ENCODE peak calls at places on chromosomes 1 and 21, in seven cellular contexts. One of them, this sample, is unnamed.

GRCh38 chr1:94067196-94067595 is 53.8 kb downstream of the ABCA4 start:
- DNase-seq in germinal center: no peak
- DNase-seq in suprapubic skin: no peak
- DNase-seq in Ammon's horn: no peak
- DNase-seq in SJSA1: no peak
- DNase-seq in mesendoderm: no peak
- DNase-seq in choroid plexus epithelial cell: peak
- DNase-seq in this sample: no peak

GRCh38 chr1:205204552-205204951 is 7.0 kb downstream of the DSTYK start:
- DNase-seq in germinal center: no peak
- DNase-seq in suprapubic skin: no peak
- DNase-seq in Ammon's horn: no peak
- DNase-seq in SJSA1: no peak
- DNase-seq in mesendoderm: no peak
- DNase-seq in choroid plexus epithelial cell: no peak
- DNase-seq in this sample: no peak

GRCh38 chr1:171860696-171861095 is 19.4 kb downstream of the DNM3 start:
- DNase-seq in germinal center: no peak
- DNase-seq in suprapubic skin: no peak
- DNase-seq in Ammon's horn: no peak
- DNase-seq in SJSA1: no peak
- DNase-seq in mesendoderm: no peak
- DNase-seq in choroid plexus epithelial cell: no peak
- DNase-seq in this sample: no peak

GRCh38 chr1:99465176-99465900 is 180.6 kb upstream of the PALMD start:
- DNase-seq in germinal center: no peak
- DNase-seq in suprapubic skin: no peak
- DNase-seq in Ammon's horn: no peak
- DNase-seq in SJSA1: peak
- DNase-seq in mesendoderm: peak
- DNase-seq in choroid plexus epithelial cell: peak
- DNase-seq in this sample: peak

GRCh38 chr1:211579434-211580302 is 707 bp upstream of the SLC30A1 start:
- DNase-seq in germinal center: no peak
- DNase-seq in suprapubic skin: no peak
- DNase-seq in Ammon's horn: peak
- DNase-seq in SJSA1: peak
- DNase-seq in mesendoderm: peak
- DNase-seq in choroid plexus epithelial cell: no peak
- DNase-seq in this sample: no peak

GRCh38 chr1:18139198-18139981 is 31.8 kb downstream of the IGSF21 start:
- DNase-seq in germinal center: no peak
- DNase-seq in suprapubic skin: no peak
- DNase-seq in Ammon's horn: no peak
- DNase-seq in SJSA1: no peak
- DNase-seq in mesendoderm: no peak
- DNase-seq in choroid plexus epithelial cell: no peak
- DNase-seq in this sample: no peak

GRCh38 chr1:151547119-151547899 is 7.2 kb downstream of the TUFT1 start:
- DNase-seq in germinal center: no peak
- DNase-seq in suprapubic skin: peak
- DNase-seq in Ammon's horn: no peak
- DNase-seq in SJSA1: peak
- DNase-seq in mesendoderm: peak
- DNase-seq in choroid plexus epithelial cell: peak
- DNase-seq in this sample: peak

GRCh38 chr1:19309123-19309813 is 2.7 kb downstream of the AKR7A2 start:
- DNase-seq in germinal center: no peak
- DNase-seq in suprapubic skin: no peak
- DNase-seq in Ammon's horn: no peak
- DNase-seq in SJSA1: no peak
- DNase-seq in mesendoderm: peak
- DNase-seq in choroid plexus epithelial cell: peak
- DNase-seq in this sample: no peak

GRCh38 chr1:187390157-187390556 is 561.4 kb downstream of the PLA2G4A start:
- DNase-seq in germinal center: no peak
- DNase-seq in suprapubic skin: no peak
- DNase-seq in Ammon's horn: no peak
- DNase-seq in SJSA1: no peak
- DNase-seq in mesendoderm: peak
- DNase-seq in choroid plexus epithelial cell: peak
- DNase-seq in this sample: no peak

GRCh38 chr1:1212780-1213152 is 1.2 kb downstream of the TNFRSF4 start:
- DNase-seq in germinal center: no peak
- DNase-seq in suprapubic skin: no peak
- DNase-seq in Ammon's horn: no peak
- DNase-seq in SJSA1: no peak
- DNase-seq in mesendoderm: no peak
- DNase-seq in choroid plexus epithelial cell: no peak
- DNase-seq in this sample: no peak

GRCh38 chr1:52632732-52633290 is at the start of gene SHISAL2A:
- DNase-seq in germinal center: peak
- DNase-seq in suprapubic skin: no peak
- DNase-seq in Ammon's horn: peak
- DNase-seq in SJSA1: no peak
- DNase-seq in mesendoderm: peak
- DNase-seq in choroid plexus epithelial cell: no peak
- DNase-seq in this sample: no peak

GRCh38 chr1:97120821-97121220 is 399.2 kb downstream of the PTBP2 start:
- DNase-seq in germinal center: no peak
- DNase-seq in suprapubic skin: no peak
- DNase-seq in Ammon's horn: no peak
- DNase-seq in SJSA1: no peak
- DNase-seq in mesendoderm: no peak
- DNase-seq in choroid plexus epithelial cell: no peak
- DNase-seq in this sample: no peak

GRCh38 chr1:87274851-87275250 is 53.8 kb upstream of the LMO4 start:
- DNase-seq in germinal center: no peak
- DNase-seq in suprapubic skin: no peak
- DNase-seq in Ammon's horn: no peak
- DNase-seq in SJSA1: no peak
- DNase-seq in mesendoderm: no peak
- DNase-seq in choroid plexus epithelial cell: no peak
- DNase-seq in this sample: no peak

GRCh38 chr1:54581621-54582035 is 33.6 kb downstream of the ACOT11 start:
- DNase-seq in germinal center: no peak
- DNase-seq in suprapubic skin: peak
- DNase-seq in Ammon's horn: peak
- DNase-seq in SJSA1: no peak
- DNase-seq in mesendoderm: no peak
- DNase-seq in choroid plexus epithelial cell: peak
- DNase-seq in this sample: no peak

GRCh38 chr1:23481026-23481597 is 2.9 kb downstream of the ASAP3 start:
- DNase-seq in germinal center: no peak
- DNase-seq in suprapubic skin: no peak
- DNase-seq in Ammon's horn: no peak
- DNase-seq in SJSA1: no peak
- DNase-seq in mesendoderm: no peak
- DNase-seq in choroid plexus epithelial cell: no peak
- DNase-seq in this sample: no peak

GRCh38 chr1:9890224-9890731 is 19.8 kb downstream of the CTNNBIP1 start:
- DNase-seq in germinal center: no peak
- DNase-seq in suprapubic skin: no peak
- DNase-seq in Ammon's horn: no peak
- DNase-seq in SJSA1: peak
- DNase-seq in mesendoderm: peak
- DNase-seq in choroid plexus epithelial cell: peak
- DNase-seq in this sample: peak

GRCh38 chr1:201559679-201560162 is 20.8 kb downstream of the NAV1 start:
- DNase-seq in germinal center: peak
- DNase-seq in suprapubic skin: peak
- DNase-seq in Ammon's horn: peak
- DNase-seq in SJSA1: peak
- DNase-seq in mesendoderm: peak
- DNase-seq in choroid plexus epithelial cell: peak
- DNase-seq in this sample: peak

GRCh38 chr1:234473123-234473522 is 5.9 kb downstream of the TARBP1 start:
- DNase-seq in germinal center: no peak
- DNase-seq in suprapubic skin: no peak
- DNase-seq in Ammon's horn: no peak
- DNase-seq in SJSA1: no peak
- DNase-seq in mesendoderm: no peak
- DNase-seq in choroid plexus epithelial cell: no peak
- DNase-seq in this sample: no peak

GRCh38 chr21:31908106-31909031 is 35.5 kb downstream of the HUNK start:
- DNase-seq in germinal center: no peak
- DNase-seq in suprapubic skin: no peak
- DNase-seq in Ammon's horn: no peak
- DNase-seq in SJSA1: peak
- DNase-seq in mesendoderm: peak
- DNase-seq in choroid plexus epithelial cell: no peak
- DNase-seq in this sample: peak

GRCh38 chr1:170010443-170010842 is 64.1 kb downstream of the KIFAP3 start:
- DNase-seq in germinal center: no peak
- DNase-seq in suprapubic skin: no peak
- DNase-seq in Ammon's horn: peak
- DNase-seq in SJSA1: no peak
- DNase-seq in mesendoderm: peak
- DNase-seq in choroid plexus epithelial cell: peak
- DNase-seq in this sample: no peak

GRCh38 chr1:43799656-43800629 is 92.6 kb downstream of the ST3GAL3 start:
- DNase-seq in germinal center: no peak
- DNase-seq in suprapubic skin: no peak
- DNase-seq in Ammon's horn: no peak
- DNase-seq in SJSA1: peak
- DNase-seq in mesendoderm: no peak
- DNase-seq in choroid plexus epithelial cell: peak
- DNase-seq in this sample: no peak

GRCh38 chr1:194829492-194829891 is 1643.1 kb upstream of the B3GALT2 start:
- DNase-seq in germinal center: no peak
- DNase-seq in suprapubic skin: no peak
- DNase-seq in Ammon's horn: no peak
- DNase-seq in SJSA1: no peak
- DNase-seq in mesendoderm: no peak
- DNase-seq in choroid plexus epithelial cell: no peak
- DNase-seq in this sample: no peak

GRCh38 chr1:32351859-32352745 is 10.2 kb downstream of the FAM229A start:
- DNase-seq in germinal center: no peak
- DNase-seq in suprapubic skin: no peak
- DNase-seq in Ammon's horn: peak
- DNase-seq in SJSA1: no peak
- DNase-seq in mesendoderm: peak
- DNase-seq in choroid plexus epithelial cell: peak
- DNase-seq in this sample: peak

GRCh38 chr1:62707746-62708123 is 19.5 kb upstream of the DOCK7 start:
- DNase-seq in germinal center: no peak
- DNase-seq in suprapubic skin: no peak
- DNase-seq in Ammon's horn: no peak
- DNase-seq in SJSA1: no peak
- DNase-seq in mesendoderm: no peak
- DNase-seq in choroid plexus epithelial cell: no peak
- DNase-seq in this sample: no peak

GRCh38 chr1:12113433-12114339 is 50.6 kb downstream of the TNFRSF8 start:
- DNase-seq in germinal center: no peak
- DNase-seq in suprapubic skin: no peak
- DNase-seq in Ammon's horn: no peak
- DNase-seq in SJSA1: no peak
- DNase-seq in mesendoderm: peak
- DNase-seq in choroid plexus epithelial cell: peak
- DNase-seq in this sample: no peak

GRCh38 chr1:207397525-207397926 is 56.6 kb upstream of the CR2 start:
- DNase-seq in germinal center: no peak
- DNase-seq in suprapubic skin: no peak
- DNase-seq in Ammon's horn: no peak
- DNase-seq in SJSA1: peak
- DNase-seq in mesendoderm: peak
- DNase-seq in choroid plexus epithelial cell: peak
- DNase-seq in this sample: no peak

GRCh38 chr1:180860535-180860934 is 52.2 kb upstream of the KIAA1614 start:
- DNase-seq in germinal center: no peak
- DNase-seq in suprapubic skin: no peak
- DNase-seq in Ammon's horn: no peak
- DNase-seq in SJSA1: no peak
- DNase-seq in mesendoderm: peak
- DNase-seq in choroid plexus epithelial cell: no peak
- DNase-seq in this sample: no peak

GRCh38 chr21:34006603-34007168 is 66.7 kb upstream of the MRPS6 start:
- DNase-seq in germinal center: no peak
- DNase-seq in suprapubic skin: no peak
- DNase-seq in Ammon's horn: no peak
- DNase-seq in SJSA1: no peak
- DNase-seq in mesendoderm: no peak
- DNase-seq in choroid plexus epithelial cell: no peak
- DNase-seq in this sample: no peak

GRCh38 chr1:212485895-212486590 is 53.3 kb downstream of the NENF start:
- DNase-seq in germinal center: no peak
- DNase-seq in suprapubic skin: no peak
- DNase-seq in Ammon's horn: no peak
- DNase-seq in SJSA1: peak
- DNase-seq in mesendoderm: peak
- DNase-seq in choroid plexus epithelial cell: peak
- DNase-seq in this sample: peak

GRCh38 chr1:67041836-67042503 is 12.0 kb downstream of the SLC35D1 start:
- DNase-seq in germinal center: no peak
- DNase-seq in suprapubic skin: no peak
- DNase-seq in Ammon's horn: no peak
- DNase-seq in SJSA1: peak
- DNase-seq in mesendoderm: no peak
- DNase-seq in choroid plexus epithelial cell: peak
- DNase-seq in this sample: no peak

GRCh38 chr1:168320805-168321577 is 40.3 kb downstream of the TBX19 start:
- DNase-seq in germinal center: no peak
- DNase-seq in suprapubic skin: no peak
- DNase-seq in Ammon's horn: peak
- DNase-seq in SJSA1: peak
- DNase-seq in mesendoderm: peak
- DNase-seq in choroid plexus epithelial cell: peak
- DNase-seq in this sample: peak

GRCh38 chr1:197908695-197909336 is 6.4 kb downstream of the C1orf53 start:
- DNase-seq in germinal center: no peak
- DNase-seq in suprapubic skin: no peak
- DNase-seq in Ammon's horn: no peak
- DNase-seq in SJSA1: no peak
- DNase-seq in mesendoderm: no peak
- DNase-seq in choroid plexus epithelial cell: no peak
- DNase-seq in this sample: no peak

GRCh38 chr21:33660406-33660805 is 18.1 kb downstream of the ITSN1 start:
- DNase-seq in germinal center: no peak
- DNase-seq in suprapubic skin: no peak
- DNase-seq in Ammon's horn: no peak
- DNase-seq in SJSA1: no peak
- DNase-seq in mesendoderm: no peak
- DNase-seq in choroid plexus epithelial cell: peak
- DNase-seq in this sample: no peak

GRCh38 chr1:219731771-219732170 is 118.9 kb upstream of the ZC3H11B start:
- DNase-seq in germinal center: no peak
- DNase-seq in suprapubic skin: no peak
- DNase-seq in Ammon's horn: no peak
- DNase-seq in SJSA1: no peak
- DNase-seq in mesendoderm: no peak
- DNase-seq in choroid plexus epithelial cell: no peak
- DNase-seq in this sample: no peak

GRCh38 chr1:72557446-72558049 is 275.2 kb upstream of the NEGR1 start:
- DNase-seq in germinal center: no peak
- DNase-seq in suprapubic skin: no peak
- DNase-seq in Ammon's horn: peak
- DNase-seq in SJSA1: no peak
- DNase-seq in mesendoderm: peak
- DNase-seq in choroid plexus epithelial cell: peak
- DNase-seq in this sample: no peak

GRCh38 chr1:227729881-227730629 is 5.0 kb downstream of the JMJD4 start:
- DNase-seq in germinal center: peak
- DNase-seq in suprapubic skin: no peak
- DNase-seq in Ammon's horn: peak
- DNase-seq in SJSA1: peak
- DNase-seq in mesendoderm: peak
- DNase-seq in choroid plexus epithelial cell: peak
- DNase-seq in this sample: peak

GRCh38 chr1:204130989-204131892 is 20.6 kb downstream of the ETNK2 start:
- DNase-seq in germinal center: no peak
- DNase-seq in suprapubic skin: no peak
- DNase-seq in Ammon's horn: no peak
- DNase-seq in SJSA1: peak
- DNase-seq in mesendoderm: peak
- DNase-seq in choroid plexus epithelial cell: peak
- DNase-seq in this sample: peak